ENCODE peak calls at places on chromosomes 13 and 19, in ten cellular contexts. J, B, V, C, G, E, X, M, N and S are unnamed samples.

GRCh38 chr13:45728759-45729158 is 26.6 kb downstream of the CBY2 start:
- DNase-seq in J (no peak), B (no peak), V (no peak), C (no peak), G (no peak), E (no peak), X (no peak), M (peak), N (no peak), S (peak)

GRCh38 chr19:1401138-1401888 is at the start of gene GAMT:
- DNase-seq in J (peak), B (no peak), V (peak), C (peak), G (no peak), E (no peak), X (no peak), M (no peak), N (no peak), S (peak)

GRCh38 chr13:39350461-39350881 is 252.5 kb downstream of the LHFPL6 start:
- DNase-seq in J (no peak), B (no peak), V (no peak), C (no peak), G (no peak), E (no peak), X (no peak), M (no peak), N (no peak), S (no peak)

GRCh38 chr13:102881819-102882686 is 36.2 kb downstream of the ERCC5 start:
- DNase-seq in J (no peak), B (no peak), V (no peak), C (no peak), G (no peak), E (no peak), X (peak), M (no peak), N (no peak), S (no peak)

GRCh38 chr19:34253711-34254551 is 423 bp upstream of the GARRE1 start:
- DNase-seq in J (peak), B (no peak), V (no peak), C (peak), G (peak), E (no peak), X (peak), M (no peak), N (peak), S (peak)

GRCh38 chr19:34655651-34656050 is 21.3 kb downstream of the SCGB2B2 start:
- DNase-seq in J (no peak), B (no peak), V (no peak), C (no peak), G (no peak), E (no peak), X (no peak), M (no peak), N (no peak), S (no peak)

GRCh38 chr13:36919206-36919832 is 719 bp downstream of the SMAD9 start:
- DNase-seq in J (no peak), B (no peak), V (peak), C (no peak), G (no peak), E (no peak), X (no peak), M (no peak), N (no peak), S (peak)

GRCh38 chr19:52492991-52493470 is 34.4 kb upstream of the ZNF808 start:
- DNase-seq in J (no peak), B (no peak), V (peak), C (no peak), G (no peak), E (no peak), X (no peak), M (no peak), N (no peak), S (no peak)

GRCh38 chr13:48144413-48145035 is 49.6 kb upstream of the MED4 start:
- DNase-seq in J (no peak), B (no peak), V (no peak), C (no peak), G (no peak), E (no peak), X (no peak), M (no peak), N (no peak), S (no peak)

GRCh38 chr13:30920162-30920561 is 12.3 kb upstream of the TEX26 start:
- DNase-seq in J (no peak), B (no peak), V (no peak), C (no peak), G (no peak), E (no peak), X (no peak), M (no peak), N (no peak), S (no peak)

GRCh38 chr13:40401911-40402776 is 264.3 kb downstream of the FOXO1 start:
- DNase-seq in J (peak), B (peak), V (peak), C (no peak), G (peak), E (no peak), X (peak), M (peak), N (peak), S (peak)

GRCh38 chr19:55696301-55697068 is 21.5 kb downstream of the EPN1 start:
- DNase-seq in J (peak), B (no peak), V (no peak), C (no peak), G (no peak), E (no peak), X (no peak), M (no peak), N (no peak), S (no peak)

GRCh38 chr19:55145241-55145640 is 3.8 kb downstream of the TNNT1 start:
- DNase-seq in J (no peak), B (no peak), V (no peak), C (no peak), G (no peak), E (no peak), X (no peak), M (no peak), N (no peak), S (no peak)

GRCh38 chr13:26895081-26895807 is 134.7 kb upstream of the GPR12 start:
- DNase-seq in J (no peak), B (no peak), V (no peak), C (no peak), G (no peak), E (no peak), X (no peak), M (no peak), N (no peak), S (no peak)

GRCh38 chr13:113027566-113027965 is 58.6 kb downstream of the MCF2L start:
- DNase-seq in J (no peak), B (no peak), V (no peak), C (no peak), G (no peak), E (no peak), X (no peak), M (no peak), N (no peak), S (no peak)

GRCh38 chr13:64488731-64489130 is 2741.4 kb downstream of the PCDH9 start:
- DNase-seq in J (no peak), B (no peak), V (no peak), C (no peak), G (no peak), E (no peak), X (no peak), M (no peak), N (no peak), S (no peak)